ENCODE peak calls at places on chromosomes 5 and 9, in ten cellular contexts. One of them, this sample, is unnamed.

GRCh38 chr9:12774861-12775367 is at the start of gene LURAP1L:
- DNase-seq in PC-9: peak; percentile 14
- DNase-seq in A549: peak; percentile 86
- DNase-seq in left lung: no peak
- DNase-seq in ovary: peak; percentile 24
- DNase-seq in thoracic aorta: no peak
- DNase-seq in HepG2: peak; percentile 70
- DNase-seq in DND-41: no peak
- DNase-seq in tibial artery: peak; percentile 60
- DNase-seq in WERI-Rb-1: peak; percentile 44
- DNase-seq in this sample: no peak

GRCh38 chr5:107783551-107783950 is 112.8 kb upstream of the EFNA5 start:
- DNase-seq in A549: peak; percentile 12
- DNase-seq in left lung: no peak
- DNase-seq in thoracic aorta: no peak
- DNase-seq in ovary: no peak
- DNase-seq in tibial artery: no peak
- DNase-seq in PC-9: no peak
- DNase-seq in DND-41: no peak
- DNase-seq in HepG2: no peak
- DNase-seq in WERI-Rb-1: no peak
- DNase-seq in this sample: no peak

GRCh38 chr5:39076757-39077475 is 2.7 kb upstream of the RICTOR start:
- DNase-seq in ovary: no peak
- DNase-seq in thoracic aorta: no peak
- DNase-seq in left lung: no peak
- DNase-seq in A549: peak; percentile 70
- DNase-seq in tibial artery: no peak
- DNase-seq in PC-9: no peak
- DNase-seq in HepG2: no peak
- DNase-seq in DND-41: no peak
- DNase-seq in WERI-Rb-1: no peak
- DNase-seq in this sample: no peak

GRCh38 chr9:109469646-109470358 is 28.3 kb downstream of the PTPN3 start:
- DNase-seq in WERI-Rb-1: peak; percentile 81
- DNase-seq in PC-9: peak; percentile 79
- DNase-seq in thoracic aorta: no peak
- DNase-seq in ovary: peak; percentile 53
- DNase-seq in left lung: no peak
- DNase-seq in HepG2: peak; percentile 63
- DNase-seq in tibial artery: peak; percentile 70
- DNase-seq in A549: peak; percentile 86
- DNase-seq in DND-41: peak; percentile 84
- DNase-seq in this sample: peak; percentile 80

GRCh38 chr5:73172893-73173292 is at the start of gene TMEM174:
- DNase-seq in PC-9: no peak
- DNase-seq in A549: no peak
- DNase-seq in thoracic aorta: no peak
- DNase-seq in DND-41: no peak
- DNase-seq in WERI-Rb-1: no peak
- DNase-seq in tibial artery: no peak
- DNase-seq in left lung: no peak
- DNase-seq in HepG2: no peak
- DNase-seq in ovary: no peak
- DNase-seq in this sample: no peak

GRCh38 chr5:67530609-67531255 is 334.1 kb upstream of the CD180 start:
- DNase-seq in ovary: no peak
- DNase-seq in thoracic aorta: no peak
- DNase-seq in WERI-Rb-1: no peak
- DNase-seq in DND-41: no peak
- DNase-seq in PC-9: no peak
- DNase-seq in A549: no peak
- DNase-seq in tibial artery: no peak
- DNase-seq in HepG2: no peak
- DNase-seq in left lung: no peak
- DNase-seq in this sample: no peak

GRCh38 chr5:138655530-138656245 is 80.5 kb upstream of the HSPA9 start:
- DNase-seq in thoracic aorta: no peak
- DNase-seq in HepG2: peak; percentile 27
- DNase-seq in ovary: no peak
- DNase-seq in left lung: no peak
- DNase-seq in WERI-Rb-1: no peak
- DNase-seq in A549: no peak
- DNase-seq in tibial artery: no peak
- DNase-seq in DND-41: no peak
- DNase-seq in PC-9: peak; percentile 68
- DNase-seq in this sample: peak; percentile 56

GRCh38 chr5:141491323-141492167 is 2.7 kb downstream of the PCDHGC5 start:
- DNase-seq in A549: no peak
- DNase-seq in WERI-Rb-1: no peak
- DNase-seq in ovary: no peak
- DNase-seq in PC-9: no peak
- DNase-seq in left lung: no peak
- DNase-seq in tibial artery: no peak
- DNase-seq in DND-41: no peak
- DNase-seq in HepG2: no peak
- DNase-seq in thoracic aorta: no peak
- DNase-seq in this sample: no peak

GRCh38 chr9:134156564-134157377 is 7.6 kb downstream of the RNU6ATAC start:
- DNase-seq in A549: no peak
- DNase-seq in left lung: no peak
- DNase-seq in PC-9: no peak
- DNase-seq in WERI-Rb-1: no peak
- DNase-seq in HepG2: no peak
- DNase-seq in thoracic aorta: no peak
- DNase-seq in tibial artery: no peak
- DNase-seq in DND-41: no peak
- DNase-seq in ovary: no peak
- DNase-seq in this sample: no peak

GRCh38 chr5:78638423-78638822 is 10.1 kb downstream of the LHFPL2 start:
- DNase-seq in WERI-Rb-1: no peak
- DNase-seq in left lung: no peak
- DNase-seq in A549: peak; percentile 84
- DNase-seq in DND-41: no peak
- DNase-seq in thoracic aorta: peak; percentile 52
- DNase-seq in HepG2: peak; percentile 56
- DNase-seq in PC-9: peak; percentile 88
- DNase-seq in ovary: peak; percentile 47
- DNase-seq in tibial artery: peak; percentile 55
- DNase-seq in this sample: peak; percentile 93

GRCh38 chr5:89313804-89314588 is 431.0 kb upstream of the MEF2C start:
- DNase-seq in left lung: no peak
- DNase-seq in PC-9: no peak
- DNase-seq in thoracic aorta: no peak
- DNase-seq in tibial artery: no peak
- DNase-seq in A549: no peak
- DNase-seq in ovary: no peak
- DNase-seq in DND-41: no peak
- DNase-seq in HepG2: no peak
- DNase-seq in WERI-Rb-1: no peak
- DNase-seq in this sample: no peak

GRCh38 chr9:127927457-127928231 is 2.9 kb downstream of the PIP5KL1 start:
- DNase-seq in left lung: no peak
- DNase-seq in ovary: no peak
- DNase-seq in HepG2: no peak
- DNase-seq in tibial artery: no peak
- DNase-seq in A549: no peak
- DNase-seq in DND-41: no peak
- DNase-seq in WERI-Rb-1: no peak
- DNase-seq in thoracic aorta: no peak
- DNase-seq in PC-9: peak; percentile 64
- DNase-seq in this sample: peak; percentile 89

GRCh38 chr5:170475269-170476000 is 28.4 kb upstream of the KCNIP1 start:
- DNase-seq in HepG2: no peak
- DNase-seq in PC-9: no peak
- DNase-seq in A549: no peak
- DNase-seq in WERI-Rb-1: no peak
- DNase-seq in left lung: no peak
- DNase-seq in tibial artery: no peak
- DNase-seq in DND-41: no peak
- DNase-seq in thoracic aorta: no peak
- DNase-seq in ovary: no peak
- DNase-seq in this sample: no peak

GRCh38 chr9:121295662-121296191 is 27.8 kb downstream of the GSN start:
- DNase-seq in ovary: peak; percentile 65
- DNase-seq in DND-41: no peak
- DNase-seq in thoracic aorta: no peak
- DNase-seq in WERI-Rb-1: no peak
- DNase-seq in HepG2: no peak
- DNase-seq in left lung: no peak
- DNase-seq in PC-9: no peak
- DNase-seq in tibial artery: no peak
- DNase-seq in A549: no peak
- DNase-seq in this sample: no peak

GRCh38 chr5:148615644-148616283 is 38.6 kb downstream of the HTR4 start:
- DNase-seq in A549: no peak
- DNase-seq in HepG2: no peak
- DNase-seq in tibial artery: no peak
- DNase-seq in ovary: no peak
- DNase-seq in DND-41: no peak
- DNase-seq in thoracic aorta: no peak
- DNase-seq in PC-9: no peak
- DNase-seq in left lung: no peak
- DNase-seq in WERI-Rb-1: no peak
- DNase-seq in this sample: no peak

GRCh38 chr9:12934515-12935301 is 159.9 kb downstream of the LURAP1L start:
- DNase-seq in HepG2: no peak
- DNase-seq in ovary: no peak
- DNase-seq in tibial artery: no peak
- DNase-seq in DND-41: no peak
- DNase-seq in left lung: no peak
- DNase-seq in thoracic aorta: no peak
- DNase-seq in PC-9: no peak
- DNase-seq in WERI-Rb-1: no peak
- DNase-seq in A549: no peak
- DNase-seq in this sample: no peak

GRCh38 chr5:66503203-66503789 is 92.9 kb upstream of the MAST4 start:
- DNase-seq in tibial artery: no peak
- DNase-seq in thoracic aorta: no peak
- DNase-seq in A549: no peak
- DNase-seq in WERI-Rb-1: no peak
- DNase-seq in ovary: no peak
- DNase-seq in DND-41: no peak
- DNase-seq in PC-9: no peak
- DNase-seq in HepG2: no peak
- DNase-seq in left lung: peak; percentile 67
- DNase-seq in this sample: peak; percentile 61

GRCh38 chr5:66494437-66494836 is 101.8 kb upstream of the MAST4 start:
- DNase-seq in A549: no peak
- DNase-seq in WERI-Rb-1: peak; percentile 16
- DNase-seq in left lung: no peak
- DNase-seq in PC-9: no peak
- DNase-seq in thoracic aorta: no peak
- DNase-seq in ovary: no peak
- DNase-seq in HepG2: no peak
- DNase-seq in DND-41: no peak
- DNase-seq in tibial artery: no peak
- DNase-seq in this sample: no peak

GRCh38 chr5:66498791-66499207 is 97.4 kb upstream of the MAST4 start:
- DNase-seq in WERI-Rb-1: peak; percentile 32
- DNase-seq in HepG2: peak; percentile 6
- DNase-seq in thoracic aorta: no peak
- DNase-seq in left lung: no peak
- DNase-seq in tibial artery: no peak
- DNase-seq in A549: peak; percentile 11
- DNase-seq in PC-9: no peak
- DNase-seq in DND-41: no peak
- DNase-seq in ovary: no peak
- DNase-seq in this sample: no peak
- TF ChIP-seq CTCF in WERI-Rb-1: peak; percentile 69
- TF ChIP-seq CTCF in HepG2: peak; percentile 10
- TF ChIP-seq CTCF in thoracic aorta: no peak
- TF ChIP-seq CTCF in left lung: no peak
- TF ChIP-seq CTCF in tibial artery: no peak
- TF ChIP-seq CTCF in A549: no peak
- TF ChIP-seq CTCF in PC-9: no peak
- TF ChIP-seq CTCF in DND-41: peak; percentile 31
- TF ChIP-seq CTCF in ovary: no peak
- TF ChIP-seq CTCF in this sample: no peak

GRCh38 chr9:21744320-21744719 is 58.1 kb upstream of the MTAP start:
- DNase-seq in A549: no peak
- DNase-seq in DND-41: no peak
- DNase-seq in left lung: no peak
- DNase-seq in PC-9: no peak
- DNase-seq in thoracic aorta: no peak
- DNase-seq in tibial artery: no peak
- DNase-seq in ovary: no peak
- DNase-seq in HepG2: no peak
- DNase-seq in WERI-Rb-1: no peak
- DNase-seq in this sample: no peak
- H3K27ac ChIP-seq in A549: no peak overlapping the region
- H3K27ac ChIP-seq in DND-41: no peak overlapping the region
- H3K27ac ChIP-seq in left lung: no peak overlapping the region
- H3K27ac ChIP-seq in PC-9: no peak overlapping the region
- H3K27ac ChIP-seq in thoracic aorta: no peak overlapping the region
- H3K27ac ChIP-seq in tibial artery: no peak overlapping the region
- H3K27ac ChIP-seq in ovary: no peak overlapping the region
- H3K27ac ChIP-seq in HepG2: no peak overlapping the region
- H3K27ac ChIP-seq in WERI-Rb-1: no peak overlapping the region
- H3K27ac ChIP-seq in this sample: no peak overlapping the region

DNA sequence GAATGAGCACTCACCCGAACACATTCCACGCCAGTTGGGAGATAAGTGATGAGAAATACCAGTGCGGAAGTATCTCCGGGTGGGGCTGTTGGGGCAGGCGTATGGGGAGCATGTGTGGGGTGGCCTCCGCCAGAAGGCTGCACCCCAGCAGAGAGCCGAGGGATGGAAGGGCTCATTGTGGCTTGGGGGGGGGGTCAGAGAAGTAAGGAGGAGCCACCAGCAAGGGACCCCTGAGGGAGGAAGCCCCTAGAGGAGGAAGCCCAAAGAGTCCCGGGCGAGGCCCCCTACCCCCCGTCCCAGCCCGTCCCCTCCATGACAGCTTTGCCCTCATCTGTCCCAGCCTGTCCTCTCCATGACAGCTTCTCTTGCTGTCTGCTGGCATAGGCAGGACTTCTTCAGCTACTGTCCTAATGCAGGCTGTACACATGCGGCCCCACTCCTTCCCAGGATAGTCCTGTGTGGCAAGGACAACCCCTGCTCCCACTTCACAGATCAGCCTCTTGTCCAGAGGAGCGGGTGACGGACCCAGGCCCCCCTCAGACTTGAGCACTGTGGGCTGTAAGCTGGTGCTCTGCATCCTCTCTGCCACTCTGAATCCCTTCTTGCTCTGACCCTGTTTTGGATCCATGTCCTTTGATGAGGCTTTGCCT is 239.6 kb downstream of the CACNA1B start:
- DNase-seq in HepG2: no peak
- DNase-seq in ovary: no peak
- DNase-seq in PC-9: no peak
- DNase-seq in A549: no peak
- DNase-seq in tibial artery: no peak
- DNase-seq in DND-41: no peak
- DNase-seq in left lung: peak; percentile 32
- DNase-seq in thoracic aorta: no peak
- DNase-seq in WERI-Rb-1: no peak
- DNase-seq in this sample: peak; percentile 42
- H3K9me3 ChIP-seq in HepG2: no peaks in the 10 kb centered on the region
- H3K9me3 ChIP-seq in ovary: no peaks in the 10 kb centered on the region
- H3K9me3 ChIP-seq in PC-9: no peaks in the 10 kb centered on the region
- H3K9me3 ChIP-seq in A549: no peaks in the 10 kb centered on the region
- H3K9me3 ChIP-seq in tibial artery: no peaks in the 10 kb centered on the region
- H3K9me3 ChIP-seq in DND-41: no peaks in the 10 kb centered on the region
- H3K9me3 ChIP-seq in left lung: no peaks in the 10 kb centered on the region
- H3K9me3 ChIP-seq in thoracic aorta: no peaks in the 10 kb centered on the region
- H3K9me3 ChIP-seq in WERI-Rb-1: no peaks in the 10 kb centered on the region
- H3K9me3 ChIP-seq in this sample: no peaks in the 10 kb centered on the region

GRCh38 chr9:118170032-118170955 is 466.1 kb downstream of the TLR4 start:
- DNase-seq in tibial artery: no peak
- DNase-seq in thoracic aorta: no peak
- DNase-seq in HepG2: peak; percentile 7
- DNase-seq in DND-41: peak; percentile 3
- DNase-seq in left lung: no peak
- DNase-seq in WERI-Rb-1: peak; percentile 77
- DNase-seq in ovary: no peak
- DNase-seq in PC-9: peak; percentile 39
- DNase-seq in A549: peak; percentile 63
- DNase-seq in this sample: peak; percentile 29
- TF ChIP-seq CTCF in tibial artery: peak; percentile 52
- TF ChIP-seq CTCF in thoracic aorta: no peak
- TF ChIP-seq CTCF in HepG2: peak; percentile 51
- TF ChIP-seq CTCF in DND-41: peak; percentile 59
- TF ChIP-seq CTCF in left lung: peak; percentile 32
- TF ChIP-seq CTCF in WERI-Rb-1: peak; percentile 95
- TF ChIP-seq CTCF in ovary: no peak
- TF ChIP-seq CTCF in PC-9: peak; percentile 71
- TF ChIP-seq CTCF in A549: peak; percentile 79
- TF ChIP-seq CTCF in this sample: no peak

This sample was measured in kidney.